ENCODE peak calls at places on chromosomes 3 and 15, in four cellular contexts. C is RWPE2, Z is uterus, G is colonic mucosa. H is an unnamed sample.

GRCh38 chr3:15217841-15218267 is 11.8 kb downstream of the CAPN7 start:
- DNase-seq in Z (no peak), G (no peak), C (no peak), H (no peak)

GRCh38 chr15:41603941-41604660 is 45.1 kb downstream of the TYRO3 start:
- DNase-seq in G (peak; percentile 57), C (peak; percentile 82), Z (peak; percentile 65), H (peak; percentile 61)

GRCh38 chr15:45197512-45197911 is 9.7 kb upstream of the SHF start:
- DNase-seq in Z (no peak), G (no peak), C (no peak), H (no peak)

GRCh38 chr15:98421419-98422085 is 226.8 kb upstream of the IGF1R start:
- DNase-seq in Z (peak; percentile 81), G (peak; percentile 59), C (no peak), H (peak; percentile 52)

GRCh38 chr3:125357032-125357658 is 18.0 kb downstream of the ZNF148 start:
- DNase-seq in Z (peak; percentile 22), G (peak; percentile 38), C (no peak), H (peak; percentile 80)

GRCh38 chr15:45221053-45221599 is 30.9 kb upstream of the SLC28A2 start:
- DNase-seq in C (no peak), Z (no peak), G (no peak), H (no peak)

GRCh38 chr3:11562277-11562881 is 81.3 kb downstream of the VGLL4 start:
- DNase-seq in C (peak; percentile 44), Z (peak; percentile 14), G (no peak), H (no peak)

GRCh38 chr3:124483915-124484470 is 246.3 kb upstream of the UMPS start:
- DNase-seq in C (no peak), G (no peak), Z (no peak), H (no peak)

GRCh38 chr3:171616798-171617197 is 156.6 kb upstream of the TNIK start:
- DNase-seq in G (no peak), Z (no peak), C (no peak), H (no peak)

GRCh38 chr15:60299452-60300047 is 98.2 kb downstream of the ANXA2 start:
- DNase-seq in G (peak; percentile 26), C (no peak), Z (peak; percentile 38), H (peak; percentile 74)

GRCh38 chr3:15404767-15405166 is 22.6 kb downstream of the METTL6 start:
- DNase-seq in Z (no peak), C (no peak), G (no peak), H (no peak)

GRCh38 chr3:62373215-62373614 is at the start of gene FEZF2:
- DNase-seq in G (no peak), C (no peak), Z (no peak), H (no peak)

GRCh38 chr3:168121175-168121853 is 25.6 kb upstream of the GOLIM4 start:
- DNase-seq in C (no peak), G (peak; percentile 45), Z (peak; percentile 22), H (no peak)

GRCh38 chr3:4581452-4581851 is 88.3 kb downstream of the ITPR1 start:
- DNase-seq in C (no peak), G (no peak), Z (no peak), H (no peak)

DNA sequence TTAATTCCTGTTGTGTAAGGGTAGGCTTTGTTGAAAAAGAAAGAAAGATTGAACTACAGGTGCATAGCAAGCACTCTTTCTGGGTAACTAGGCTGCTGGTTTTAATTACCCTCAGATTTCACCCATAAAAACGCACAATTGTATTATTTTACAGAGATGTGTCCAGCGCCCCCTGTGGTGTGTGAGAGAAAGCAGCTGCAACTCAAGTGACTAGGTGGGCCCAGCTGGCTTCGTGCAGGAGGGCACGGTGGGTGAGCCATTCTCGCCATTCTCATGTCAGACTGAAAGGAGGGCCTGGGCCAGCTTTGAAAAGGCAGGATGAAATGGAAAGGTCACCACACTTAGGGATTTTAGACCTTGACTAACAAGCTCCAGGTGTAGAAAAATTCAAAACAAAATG is 122.6 kb downstream of the LRIG1 start:
- DNase-seq in C (no peak), Z (no peak), G (no peak), H (peak; percentile 67)
- H3K4me3 ChIP-seq in C (no peak overlapping the region), Z (no peak overlapping the region), G (no peak overlapping the region), H (no peak overlapping the region)

GRCh38 chr3:13561967-13562366 is 13.0 kb downstream of the FBLN2 start:
- DNase-seq in C (no peak), Z (no peak), G (no peak), H (no peak)
- H3K36me3 ChIP-seq in C (no peaks in the 10 kb centered on the region), Z (no peaks in the 10 kb centered on the region), G (no peaks in the 10 kb centered on the region), H (no peaks in the 10 kb centered on the region)

DNA sequence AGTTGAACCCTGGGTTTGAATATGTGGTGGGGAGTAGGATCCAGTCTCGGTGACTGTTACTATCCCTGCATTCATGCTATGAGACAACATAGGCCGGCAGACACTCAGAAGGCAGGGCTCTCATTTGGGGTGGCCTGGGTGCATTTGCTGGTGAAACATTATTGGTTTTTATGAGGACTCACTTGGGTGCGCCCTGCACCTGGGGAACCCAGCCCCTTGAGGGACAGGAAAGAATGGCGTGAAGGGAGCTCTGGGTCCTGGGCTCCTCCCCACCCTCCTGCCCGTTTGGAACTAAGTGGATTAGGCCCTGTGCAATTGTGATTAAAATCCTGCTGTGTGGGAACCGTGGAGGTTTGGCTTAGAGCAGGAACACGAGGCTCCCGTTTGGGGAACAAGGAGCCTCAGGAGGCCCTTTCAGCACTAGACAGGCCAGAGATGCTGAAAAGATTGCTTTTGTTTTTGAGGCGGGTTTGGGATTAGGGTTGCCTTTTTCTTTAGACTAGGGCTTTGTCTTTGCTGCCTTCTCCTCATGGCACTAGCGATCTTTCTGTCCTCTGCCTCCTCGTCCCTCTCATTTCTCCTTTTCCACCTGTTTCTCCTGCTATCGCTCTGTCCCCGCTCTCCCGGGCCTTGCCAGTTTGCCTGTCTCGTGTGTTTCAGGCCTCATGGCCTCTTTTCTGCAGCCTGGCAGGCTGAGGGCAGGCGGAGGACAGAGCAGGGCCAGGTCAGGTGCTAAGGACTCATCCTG is 8.4 kb downstream of the MAPKAPK3 start:
- DNase-seq in C (no peak), G (no peak), Z (no peak), H (no peak)
- H3K4me3 ChIP-seq in C (no peak overlapping the region), G (no peak overlapping the region), Z (no peak overlapping the region), H (no peak overlapping the region)

GRCh38 chr15:20349774-20350498 is 191.7 kb downstream of the GOLGA6L6 start:
- DNase-seq in C (peak; percentile 80), G (no peak), Z (peak; percentile 23), H (no peak)

GRCh38 chr15:20352241-20353200 is 189.1 kb downstream of the GOLGA6L6 start:
- DNase-seq in G (no peak), C (peak; percentile 75), Z (no peak), H (no peak)

GRCh38 chr15:20353966-20354883 is 187.4 kb downstream of the GOLGA6L6 start:
- DNase-seq in G (no peak), C (peak; percentile 75), Z (no peak), H (no peak)

GRCh38 chr15:20348900-20349773 is 192.5 kb downstream of the GOLGA6L6 start:
- DNase-seq in G (no peak), C (peak; percentile 86), Z (no peak), H (no peak)

DNA sequence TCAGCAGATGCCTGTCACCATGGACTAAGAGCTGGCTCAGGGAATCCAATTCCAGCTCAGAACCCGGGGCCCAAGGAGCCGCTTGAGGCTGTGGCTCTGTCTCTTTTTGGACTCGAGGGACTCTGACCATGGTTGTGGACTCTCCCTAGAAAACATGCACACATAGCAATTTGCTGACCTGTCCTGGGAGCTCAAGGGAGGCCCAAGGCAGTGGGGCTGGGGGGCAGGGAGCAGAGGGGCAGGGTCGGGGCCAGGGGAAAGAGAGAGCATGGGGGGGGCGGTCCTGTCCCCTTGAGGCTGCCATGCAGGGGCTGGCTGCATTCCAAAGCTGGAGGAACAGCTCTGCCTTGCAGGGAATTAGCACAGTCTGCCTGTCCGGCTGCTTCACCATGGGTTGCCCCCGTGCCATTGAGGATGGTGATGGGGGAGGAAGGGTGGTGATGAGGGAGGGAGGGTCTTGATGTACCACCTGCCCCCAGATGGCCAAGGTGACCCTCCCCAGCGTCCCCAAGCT is 190.1 kb downstream of the GOLGA6L6 start:
- DNase-seq in G (no peak), Z (no peak), C (peak; percentile 79), H (no peak)
- H3K36me3 ChIP-seq in G (no peaks in the 10 kb centered on the region), Z (no peaks in the 10 kb centered on the region), C (no peaks in the 10 kb centered on the region), H (no peaks in the 10 kb centered on the region)

H was measured in HAP-1.